ENCODE peak calls at places on chromosomes 3 and 15, in five cellular contexts. Y, C, S, K and Z are unnamed samples.

GRCh38 chr15:51076142-51076897 is 18.4 kb downstream of the TNFAIP8L3 start:
- DNase-seq in S (no peak), C (no peak), K (no peak), Y (no peak), Z (no peak)

GRCh38 chr3:139695007-139695406 is 17.2 kb upstream of the NMNAT3 start:
- DNase-seq in K (no peak), S (no peak), Y (no peak), C (no peak), Z (no peak)

GRCh38 chr15:37045859-37046318 is 54.5 kb downstream of the MEIS2 start:
- DNase-seq in S (no peak), K (no peak), Y (no peak), C (peak), Z (peak)

GRCh38 chr3:186510374-186511079 is 33.7 kb downstream of the CRYGS start:
- DNase-seq in S (no peak), C (no peak), Y (no peak), K (no peak), Z (no peak)

GRCh38 chr3:15065550-15066007 is 464 bp upstream of the MRPS25 start:
- DNase-seq in S (no peak), C (no peak), Y (no peak), K (no peak), Z (no peak)

GRCh38 chr3:145798691-145799550 is 362.1 kb downstream of the PLOD2 start:
- DNase-seq in Y (no peak), C (peak), S (no peak), K (no peak), Z (no peak)

GRCh38 chr15:52980446-52980845 is 190.3 kb upstream of the ONECUT1 start:
- DNase-seq in C (no peak), K (no peak), Y (no peak), S (no peak), Z (no peak)

GRCh38 chr3:15683253-15683652 is 81.7 kb downstream of the BTD start:
- DNase-seq in Y (no peak), K (no peak), S (no peak), C (no peak), Z (no peak)

GRCh38 chr3:7270731-7271130 is 409.8 kb downstream of the GRM7 start:
- DNase-seq in S (no peak), K (no peak), C (no peak), Y (no peak), Z (no peak)

GRCh38 chr3:12999147-13000140 is 73.8 kb downstream of the IQSEC1 start:
- DNase-seq in S (no peak), Y (no peak), C (no peak), K (peak), Z (peak)
- TF ChIP-seq MAX in S (no peak), Y (no peak), C (no peak), K (peak), Z (peak)

GRCh38 chr15:60373745-60374144 is 24.0 kb downstream of the ANXA2 start:
- DNase-seq in K (no peak), Y (no peak), C (no peak), S (no peak), Z (no peak)

GRCh38 chr15:60375255-60375809 is 22.5 kb downstream of the ANXA2 start:
- DNase-seq in Y (no peak), C (no peak), K (no peak), S (no peak), Z (no peak)

GRCh38 chr15:60374209-60374608 is 23.6 kb downstream of the ANXA2 start:
- DNase-seq in S (no peak), K (no peak), Y (no peak), C (no peak), Z (no peak)

GRCh38 chr15:60373327-60373726 is 24.5 kb downstream of the ANXA2 start:
- DNase-seq in K (no peak), S (no peak), Y (no peak), C (no peak), Z (no peak)

DNA sequence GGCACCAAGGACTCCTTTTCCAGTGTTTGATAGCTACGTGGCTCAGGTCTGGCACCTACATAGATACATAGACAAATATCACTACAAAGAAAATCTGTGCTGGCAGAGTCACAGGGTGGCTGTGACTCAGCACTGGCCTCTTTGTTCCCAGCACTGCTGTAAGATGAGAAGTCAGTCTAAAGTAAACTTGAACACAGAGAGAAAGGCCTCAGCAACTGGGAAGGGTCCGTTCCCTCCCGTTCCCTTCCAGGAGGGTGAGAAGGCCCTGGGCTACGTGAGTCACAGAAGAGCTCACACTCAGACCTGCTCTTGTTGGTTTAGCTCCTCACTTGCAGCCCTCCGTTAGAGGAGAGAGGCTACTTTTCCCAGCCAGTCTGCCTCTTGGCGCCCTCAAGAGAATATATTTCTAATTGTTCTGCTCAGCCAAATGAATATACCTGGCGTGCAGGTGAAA is 23.1 kb downstream of the ANXA2 start:
- DNase-seq in S (no peak), Y (no peak), C (no peak), K (no peak), Z (peak)
- TF ChIP-seq GABPA in S (no peak), Y (no peak), C (no peak), K (no peak), Z (no peak)

GRCh38 chr3:78764634-78765033 is 1003.2 kb downstream of the ROBO1 start:
- DNase-seq in S (no peak), C (no peak), K (no peak), Y (no peak), Z (no peak)
- TF ChIP-seq MAX in S (no peak), C (no peak), K (no peak), Y (no peak), Z (no peak)

GRCh38 chr15:38054488-38054887 is 120.0 kb downstream of the TMCO5A start:
- DNase-seq in K (no peak), Y (no peak), S (no peak), C (no peak), Z (no peak)

GRCh38 chr15:38058596-38059075 is 124.2 kb downstream of the TMCO5A start:
- DNase-seq in K (no peak), C (no peak), S (no peak), Y (no peak), Z (no peak)

GRCh38 chr15:38061856-38062649 is 127.6 kb downstream of the TMCO5A start:
- DNase-seq in K (no peak), S (no peak), Y (no peak), C (no peak), Z (no peak)

GRCh38 chr15:38062679-38063078 is 128.2 kb downstream of the TMCO5A start:
- DNase-seq in S (no peak), C (no peak), K (no peak), Y (no peak), Z (no peak)

GRCh38 chr15:38059665-38060064 is 125.2 kb downstream of the TMCO5A start:
- DNase-seq in K (no peak), Y (no peak), C (no peak), S (no peak), Z (no peak)
- TF ChIP-seq GABPA in K (no peak), Y (no peak), C (no peak), S (no peak), Z (no peak)

GRCh38 chr3:195582947-195583346 is 793 bp downstream of the APOD start:
- DNase-seq in S (no peak), C (no peak), Y (no peak), K (peak), Z (peak)
- TF ChIP-seq MAX in S (no peak), C (no peak), Y (no peak), K (no peak), Z (no peak)